ENCODE peak calls at places on chromosomes 11 and 22, in eight cellular contexts. P is nucleus accumbens; I is AML-193; O is RWPE1; Z is brain microvascular endothelial cell; F is CD8-positive, alpha-beta memory T cell; H is mucosa of descending colon; G is ovary. N is an unnamed sample.

GRCh38 chr11:13596601-13597000 is 71.9 kb upstream of the FAR1 start:
- DNase-seq in I (no peak), H (no peak), O (no peak), G (no peak), Z (no peak), F (no peak), P (no peak), N (no peak)

GRCh38 chr11:18705651-18706281 is 7.2 kb downstream of the TMEM86A start:
- DNase-seq in F (peak), O (no peak), P (peak), G (peak), H (no peak), Z (no peak), I (no peak), N (no peak)

GRCh38 chr11:44659641-44660040 is 67.1 kb upstream of the TSPAN18 start:
- DNase-seq in G (no peak), P (no peak), F (no peak), H (no peak), I (no peak), Z (no peak), O (no peak), N (no peak)

GRCh38 chr22:40332319-40332781 is 13.9 kb upstream of the ADSL start:
- DNase-seq in H (no peak), I (no peak), P (no peak), Z (peak), G (no peak), O (no peak), F (peak), N (peak)

GRCh38 chr11:10908215-10908990 is 50.5 kb upstream of the ZBED5 start:
- DNase-seq in H (no peak), G (no peak), Z (peak), F (no peak), I (no peak), O (no peak), P (no peak), N (no peak)

GRCh38 chr11:46252373-46252914 is 25.0 kb upstream of the CREB3L1 start:
- DNase-seq in Z (no peak), I (no peak), H (no peak), O (no peak), F (no peak), P (no peak), G (no peak), N (no peak)

GRCh38 chr11:93741882-93742226 is 382 bp downstream of the C11orf54 start:
- DNase-seq in O (peak), Z (no peak), P (no peak), I (peak), F (no peak), H (no peak), G (no peak), N (no peak)

GRCh38 chr11:118417801-118418200 is 16.4 kb downstream of the ATP5MG start:
- DNase-seq in O (no peak), H (no peak), P (no peak), G (no peak), Z (no peak), I (no peak), F (no peak), N (no peak)

GRCh38 chr11:102345923-102346322 is 1.1 kb upstream of the BIRC2 start:
- DNase-seq in G (no peak), P (no peak), H (no peak), F (peak), I (no peak), O (peak), Z (peak), N (no peak)

GRCh38 chr11:65041206-65042035 is at the start of gene SAC3D1:
- DNase-seq in O (no peak), P (peak), F (no peak), Z (peak), I (peak), H (no peak), G (no peak), N (peak)

GRCh38 chr11:2929880-2930704 is 872 bp upstream of the PHLDA2 start:
- DNase-seq in I (no peak), G (no peak), O (peak), F (no peak), H (peak), Z (peak), P (no peak), N (peak)

GRCh38 chr11:71080239-71081097 is 171.9 kb downstream of the SHANK2 start:
- DNase-seq in H (no peak), I (peak), Z (peak), F (no peak), G (no peak), P (peak), O (peak), N (no peak)

GRCh38 chr11:22786475-22786874 is 43.1 kb downstream of the SVIP start:
- DNase-seq in H (no peak), F (no peak), Z (no peak), P (no peak), O (no peak), I (no peak), G (no peak), N (no peak)

GRCh38 chr22:29587938-29588699 is 7.2 kb upstream of the NIPSNAP1 start:
- DNase-seq in O (peak), H (no peak), Z (peak), P (no peak), I (no peak), G (no peak), F (no peak), N (no peak)

N was measured in CD4-positive, alpha-beta T cell.